ENCODE peak calls at places on chromosomes 7 and 10, in six cellular contexts. F, U, N, T, G and W are unnamed samples.

GRCh38 chr10:133002685-133003084 is 60.3 kb upstream of the CFAP46 start:
- DNase-seq in F (no peak), U (no peak), N (no peak), T (no peak), G (no peak), W (no peak)

GRCh38 chr7:80357530-80357929 is 154.3 kb downstream of the GNAT3 start:
- DNase-seq in F (no peak), U (no peak), N (no peak), T (no peak), G (no peak), W (no peak)

GRCh38 chr7:155229548-155230168 is 68.0 kb upstream of the INSIG1 start:
- DNase-seq in F (no peak), U (no peak), N (no peak), T (no peak), G (no peak), W (no peak)

GRCh38 chr10:10605551-10606081 is 412.1 kb upstream of the CELF2 start:
- DNase-seq in F (no peak), U (no peak), N (peak), T (no peak), G (no peak), W (no peak)

GRCh38 chr10:119308556-119309422 is 101.4 kb downstream of the GRK5 start:
- DNase-seq in F (no peak), U (no peak), N (no peak), T (no peak), G (no peak), W (no peak)

GRCh38 chr10:48243487-48243886 is 31.0 kb downstream of the FRMPD2 start:
- DNase-seq in F (no peak), U (no peak), N (no peak), T (no peak), G (no peak), W (no peak)

GRCh38 chr7:36084485-36085091 is 68.5 kb upstream of the EEPD1 start:
- DNase-seq in F (peak), U (peak), N (peak), T (no peak), G (peak), W (peak)

GRCh38 chr10:30671011-30671616 is 41.6 kb upstream of the LYZL2 start:
- DNase-seq in F (peak), U (peak), N (peak), T (no peak), G (no peak), W (peak)

GRCh38 chr7:112157072-112157471 is 49.1 kb downstream of the DOCK4 start:
- DNase-seq in F (no peak), U (no peak), N (no peak), T (no peak), G (no peak), W (no peak)

GRCh38 chr7:106094780-106095179 is 17.3 kb downstream of the SYPL1 start:
- DNase-seq in F (no peak), U (no peak), N (no peak), T (no peak), G (no peak), W (no peak)

GRCh38 chr7:155387066-155387620 is 70.8 kb upstream of the EN2 start:
- DNase-seq in F (no peak), U (no peak), N (no peak), T (no peak), G (peak), W (no peak)

GRCh38 chr7:6558837-6559236 is 7.6 kb upstream of the GRID2IP start:
- DNase-seq in F (no peak), U (peak), N (no peak), T (no peak), G (no peak), W (peak)

GRCh38 chr10:2919016-2919415 is 148.3 kb upstream of the PFKP start:
- DNase-seq in F (no peak), U (no peak), N (no peak), T (no peak), G (no peak), W (no peak)

GRCh38 chr7:52877240-52877639 is 158.2 kb upstream of the POM121L12 start:
- DNase-seq in F (no peak), U (no peak), N (no peak), T (no peak), G (no peak), W (no peak)

GRCh38 chr10:127813290-127813689 is 76.3 kb downstream of the FOXI2 start:
- DNase-seq in F (no peak), U (no peak), N (no peak), T (no peak), G (no peak), W (no peak)

GRCh38 chr7:149209518-149210269 is 14.3 kb downstream of the ZNF282 start:
- DNase-seq in F (no peak), U (peak), N (peak), T (no peak), G (no peak), W (peak)

GRCh38 chr10:20863008-20863407 is 34.1 kb downstream of the NEBL start:
- DNase-seq in F (no peak), U (no peak), N (no peak), T (no peak), G (no peak), W (no peak)

GRCh38 chr7:123747620-123748141 is 1.1 kb downstream of the WASL start:
- DNase-seq in F (peak), U (peak), N (peak), T (peak), G (peak), W (peak)

GRCh38 chr7:95845007-95845406 is 72.7 kb downstream of the DYNC1I1 start:
- DNase-seq in F (no peak), U (no peak), N (no peak), T (no peak), G (no peak), W (no peak)

GRCh38 chr10:93150289-93150688 is 76.6 kb downstream of the CYP26A1 start:
- DNase-seq in F (no peak), U (no peak), N (no peak), T (no peak), G (no peak), W (no peak)

GRCh38 chr7:46411236-46411635 is 490.2 kb upstream of the IGFBP3 start:
- DNase-seq in F (no peak), U (no peak), N (no peak), T (no peak), G (no peak), W (no peak)

GRCh38 chr10:80202934-80203834 is 2.2 kb downstream of the ANXA11 start:
- DNase-seq in F (peak), U (peak), N (peak), T (no peak), G (peak), W (peak)

GRCh38 chr10:52232561-52233350 is 81.3 kb upstream of the DKK1 start:
- DNase-seq in F (no peak), U (peak), N (no peak), T (no peak), G (no peak), W (no peak)

GRCh38 chr7:39911167-39911566 is 38.9 kb upstream of the CDK13 start:
- DNase-seq in F (no peak), U (no peak), N (no peak), T (no peak), G (no peak), W (no peak)

GRCh38 chr7:107661081-107661864 is 645 bp downstream of the SLC26A4 start:
- DNase-seq in F (peak), U (peak), N (no peak), T (no peak), G (peak), W (peak)

DNA sequence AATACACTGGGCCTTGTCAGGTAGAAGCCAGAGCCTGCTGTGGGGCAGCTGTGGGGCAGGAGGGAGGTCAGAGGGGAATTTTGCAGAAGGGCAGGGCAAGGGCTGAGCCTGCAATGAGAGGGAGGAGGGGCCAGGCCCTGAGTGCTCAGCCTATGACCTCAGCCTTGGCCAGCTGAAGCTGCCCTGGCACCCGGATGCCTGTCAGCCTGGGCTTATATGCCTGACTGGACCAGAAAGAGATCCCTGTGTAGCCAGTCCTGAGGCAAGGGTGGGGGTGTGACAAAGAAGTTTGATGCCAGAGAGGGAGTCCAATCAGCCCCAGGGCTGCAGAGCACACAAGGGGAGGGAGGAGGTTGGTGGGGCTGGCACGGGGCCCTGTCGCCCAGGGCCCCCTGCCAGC is 22.3 kb upstream of the PRRT4 start:
- DNase-seq in F (no peak), U (no peak), N (no peak), T (no peak), G (no peak), W (no peak)
- TF ChIP-seq CTCF in F (no peak), U (no peak), N (no peak), T (no peak), G (no peak), W (no peak)

GRCh38 chr7:32900415-32900814 is 8.9 kb upstream of the KBTBD2 start:
- DNase-seq in F (no peak), U (no peak), N (no peak), T (no peak), G (no peak), W (no peak)

GRCh38 chr7:32910195-32910594 is 18.6 kb upstream of the KBTBD2 start:
- DNase-seq in F (no peak), U (no peak), N (no peak), T (no peak), G (no peak), W (no peak)

GRCh38 chr7:32901629-32902028 is 10.1 kb upstream of the KBTBD2 start:
- DNase-seq in F (no peak), U (no peak), N (no peak), T (no peak), G (no peak), W (no peak)

DNA sequence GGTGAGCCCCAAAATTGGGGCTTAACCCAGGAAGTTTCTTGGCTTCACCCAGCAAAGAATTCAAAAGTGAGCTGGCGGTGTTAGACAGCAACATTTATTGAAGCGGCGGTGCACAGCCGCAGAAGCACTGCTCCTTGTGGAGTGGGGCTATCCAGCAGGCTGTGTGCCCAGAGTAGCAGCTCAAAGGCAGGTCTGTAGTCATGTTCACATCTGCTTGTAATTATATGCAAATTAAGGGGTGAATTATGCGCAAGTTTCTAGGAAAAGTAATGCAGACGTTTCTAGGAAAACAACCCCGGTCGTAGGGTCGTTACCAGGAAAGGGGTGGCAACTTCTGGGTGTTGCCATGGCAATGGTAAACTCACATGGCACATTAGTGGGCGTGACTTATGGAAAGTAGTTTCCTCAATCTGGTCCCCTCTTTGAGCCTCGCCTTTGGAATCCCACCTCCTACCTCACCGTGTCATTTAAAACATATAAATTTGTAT is 13.7 kb upstream of the KBTBD2 start:
- DNase-seq in F (peak), U (peak), N (peak), T (no peak), G (peak), W (peak)
- TF ChIP-seq CTCF in F (peak), U (peak), N (no peak), T (no peak), G (no peak), W (no peak)

GRCh38 chr7:130381468-130382312 is 1.4 kb downstream of the CPA1 start:
- DNase-seq in F (no peak), U (no peak), N (no peak), T (no peak), G (no peak), W (no peak)
- TF ChIP-seq CTCF in F (no peak), U (peak), N (peak), T (no peak), G (no peak), W (no peak)

DNA sequence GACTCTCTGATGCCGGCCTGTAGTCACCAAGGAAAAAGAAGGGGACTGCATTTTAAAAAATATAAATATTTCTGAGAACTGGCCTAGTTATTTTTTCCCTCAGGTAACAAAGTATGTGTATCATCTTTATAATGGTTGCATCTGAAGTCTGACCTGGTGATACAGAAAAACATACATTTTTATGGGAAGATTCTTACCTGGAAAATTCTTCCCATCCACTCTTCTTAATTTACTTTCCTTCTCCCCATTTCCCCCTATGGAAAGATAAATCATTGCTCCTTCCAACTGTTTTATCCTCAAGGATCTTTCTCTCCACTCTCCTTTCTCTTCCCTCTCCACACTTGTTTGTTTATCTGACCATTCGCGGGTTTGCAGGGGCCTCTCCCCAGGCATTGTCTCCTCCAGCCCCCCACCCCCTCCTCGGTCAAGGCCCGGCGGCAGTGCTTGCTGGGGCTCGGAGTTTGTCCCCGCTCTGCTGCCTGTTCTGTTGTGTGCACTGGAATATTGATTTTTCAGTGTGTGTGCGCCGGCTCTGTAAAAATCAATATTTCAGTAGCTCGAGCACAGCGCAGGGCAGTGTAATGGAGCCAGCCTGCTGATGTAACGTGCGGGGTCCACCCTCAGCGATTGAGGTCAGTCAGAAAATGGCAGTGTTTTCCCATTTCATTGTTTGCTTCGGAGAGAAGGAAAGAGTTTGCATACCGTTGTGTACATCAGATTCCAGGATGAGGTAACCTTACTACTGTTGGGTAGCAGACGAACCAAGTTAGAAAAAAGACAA is 199.5 kb upstream of the NFE2L3 start:
- DNase-seq in F (no peak), U (no peak), N (no peak), T (no peak), G (no peak), W (no peak)
- TF ChIP-seq CTCF in F (no peak), U (no peak), N (no peak), T (no peak), G (no peak), W (no peak)

GRCh38 chr10:64973391-64973790 is 1452.2 kb downstream of the REEP3 start:
- DNase-seq in F (no peak), U (no peak), N (no peak), T (no peak), G (no peak), W (no peak)

GRCh38 chr10:64976150-64976549 is 1454.9 kb downstream of the REEP3 start:
- DNase-seq in F (no peak), U (no peak), N (no peak), T (no peak), G (no peak), W (no peak)

GRCh38 chr10:64977912-64978311 is 1456.7 kb downstream of the REEP3 start:
- DNase-seq in F (no peak), U (no peak), N (no peak), T (no peak), G (no peak), W (no peak)
- TF ChIP-seq CTCF in F (no peak), U (no peak), N (no peak), T (no peak), G (no peak), W (no peak)

GRCh38 chr7:28956608-28957063 is 1.5 kb downstream of the TRIL start:
- DNase-seq in F (peak), U (peak), N (no peak), T (no peak), G (peak), W (peak)
- TF ChIP-seq CTCF in F (peak), U (peak), N (peak), T (no peak), G (peak), W (peak)

GRCh38 chr10:62617702-62618451 is 186.6 kb upstream of the ADO start:
- DNase-seq in F (no peak), U (no peak), N (no peak), T (no peak), G (no peak), W (no peak)

GRCh38 chr10:62616885-62617635 is 187.5 kb upstream of the ADO start:
- DNase-seq in F (no peak), U (no peak), N (no peak), T (no peak), G (no peak), W (no peak)

GRCh38 chr10:62610649-62611229 is 193.8 kb upstream of the ADO start:
- DNase-seq in F (peak), U (peak), N (no peak), T (no peak), G (peak), W (peak)

GRCh38 chr10:62614389-62615157 is 189.9 kb upstream of the ADO start:
- DNase-seq in F (no peak), U (no peak), N (no peak), T (no peak), G (no peak), W (no peak)

DNA sequence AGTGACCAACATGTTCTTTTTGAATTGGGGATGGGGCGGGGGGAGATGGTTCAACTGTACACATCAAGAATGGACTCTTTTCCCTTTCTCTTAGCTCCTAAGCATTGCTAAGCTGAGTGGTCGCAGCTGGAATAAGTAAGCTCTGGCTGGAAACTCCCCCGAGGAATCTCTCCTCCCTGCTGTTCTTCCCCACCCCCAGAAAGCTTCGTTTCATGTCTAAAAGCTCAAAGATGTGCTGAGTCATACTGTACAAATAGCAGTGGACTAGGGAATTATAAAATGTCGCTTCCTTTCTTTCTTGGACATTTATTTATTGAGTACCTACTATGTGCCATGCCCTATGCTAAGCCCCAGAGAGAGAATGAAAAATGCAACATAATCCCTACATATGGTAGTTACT is 191.1 kb upstream of the ADO start:
- DNase-seq in F (no peak), U (no peak), N (no peak), T (no peak), G (no peak), W (no peak)
- TF ChIP-seq CTCF in F (no peak), U (no peak), N (no peak), T (no peak), G (no peak), W (no peak)

DNA sequence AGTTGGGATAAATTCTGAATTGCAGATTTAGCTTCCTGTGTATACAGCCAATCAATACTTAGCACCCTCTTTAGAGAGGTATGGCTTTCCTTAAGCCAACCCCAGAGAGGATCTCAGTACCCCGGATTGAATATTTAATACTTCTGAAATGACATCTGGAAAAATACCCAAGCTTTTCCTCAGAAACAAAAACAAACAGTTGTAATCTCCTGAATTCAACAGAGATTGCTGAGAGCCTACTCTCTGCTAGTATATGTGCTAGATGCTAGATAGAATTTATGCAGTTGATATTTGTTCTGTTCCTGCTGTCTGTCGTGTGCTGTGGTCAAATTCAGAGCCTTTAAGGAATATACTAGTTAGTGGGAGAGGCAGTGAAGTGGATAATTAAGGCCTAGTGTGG is 21.1 kb downstream of the STARD3NL start:
- DNase-seq in F (no peak), U (no peak), N (no peak), T (no peak), G (no peak), W (no peak)
- TF ChIP-seq CTCF in F (no peak), U (no peak), N (no peak), T (no peak), G (no peak), W (no peak)

GRCh38 chr10:526651-527312 is 162.7 kb downstream of the DIP2C start:
- DNase-seq in F (no peak), U (no peak), N (no peak), T (no peak), G (no peak), W (no peak)
- TF ChIP-seq CTCF in F (no peak), U (no peak), N (no peak), T (no peak), G (no peak), W (no peak)

GRCh38 chr10:26653004-26653403 is 44.5 kb upstream of the PDSS1 start:
- DNase-seq in F (no peak), U (no peak), N (no peak), T (no peak), G (no peak), W (no peak)

GRCh38 chr10:26642896-26643653 is 54.4 kb upstream of the PDSS1 start:
- DNase-seq in F (no peak), U (no peak), N (no peak), T (no peak), G (no peak), W (no peak)

GRCh38 chr10:26650406-26650805 is 47.1 kb upstream of the PDSS1 start:
- DNase-seq in F (no peak), U (no peak), N (no peak), T (no peak), G (no peak), W (no peak)

DNA sequence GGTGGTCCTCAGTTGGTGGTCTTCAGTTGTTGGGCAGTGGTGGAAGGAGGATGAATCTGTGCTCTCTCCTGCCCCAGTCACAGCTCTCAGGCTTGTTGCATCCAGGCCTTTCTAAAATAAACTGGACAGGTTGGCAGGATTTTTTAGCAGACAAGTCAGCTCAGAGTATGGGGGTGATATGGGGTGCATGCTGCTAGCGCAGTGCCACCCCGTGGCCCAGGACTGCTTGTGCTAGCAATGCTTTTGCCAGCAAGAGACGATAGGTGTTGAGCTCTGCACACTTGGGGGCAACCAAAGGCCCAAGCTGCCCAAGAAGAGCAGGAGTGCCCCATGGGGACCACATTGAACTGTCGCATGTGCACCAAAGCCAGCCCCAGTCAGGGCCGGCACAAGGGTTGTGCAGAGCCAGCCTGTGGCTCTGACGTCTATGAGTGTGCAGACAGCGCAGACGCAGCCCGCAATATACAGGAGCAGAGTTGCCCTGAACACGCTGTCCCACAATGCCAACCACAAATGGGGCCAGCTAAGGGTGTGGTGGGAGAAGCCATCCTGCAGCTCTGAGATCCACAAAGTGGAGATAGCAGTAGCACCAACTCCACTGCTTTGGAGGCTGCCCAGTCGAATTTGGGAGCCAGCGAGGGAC is 49.8 kb upstream of the PDSS1 start:
- DNase-seq in F (no peak), U (no peak), N (no peak), T (no peak), G (no peak), W (no peak)
- TF ChIP-seq CTCF in F (no peak), U (no peak), N (no peak), T (no peak), G (no peak), W (no peak)